ENCODE peak calls at places on chromosome 3, in five cellular contexts. One of them, this sample, is unnamed.
A peak's percentile ranks its signal among the peaks of the same experiment; 100 is the strongest.

GRCh38 chr3:72485649-72486048 is 362.6 kb downstream of the SHQ1 start:
- DNase-seq in ovary: no peak
- DNase-seq in NCI-H1436 treated with DMSO at 0.1 percent for 48 hours: no peak
- DNase-seq in fibroblast of lung: no peak
- DNase-seq in neuronal stem cell: no peak
- DNase-seq in this sample: no peak

GRCh38 chr3:42513521-42513920 is 11.1 kb downstream of the VIPR1 start:
- DNase-seq in neuronal stem cell: no peak
- DNase-seq in ovary: no peak
- DNase-seq in NCI-H1436 treated with DMSO at 0.1 percent for 48 hours: no peak
- DNase-seq in fibroblast of lung: no peak
- DNase-seq in this sample: no peak

GRCh38 chr3:112654492-112654891 is 13.5 kb upstream of the CCDC80 start:
- DNase-seq in neuronal stem cell: no peak
- DNase-seq in NCI-H1436 treated with DMSO at 0.1 percent for 48 hours: no peak
- DNase-seq in fibroblast of lung: no peak
- DNase-seq in ovary: no peak
- DNase-seq in this sample: no peak

GRCh38 chr3:45499529-45499928 is 95.0 kb upstream of the LIMD1 start:
- DNase-seq in neuronal stem cell: no peak
- DNase-seq in fibroblast of lung: peak; percentile 79
- DNase-seq in NCI-H1436 treated with DMSO at 0.1 percent for 48 hours: no peak
- DNase-seq in ovary: no peak
- DNase-seq in this sample: peak; percentile 16

GRCh38 chr3:8571256-8571655 is 69.6 kb downstream of the LMCD1 start:
- DNase-seq in NCI-H1436 treated with DMSO at 0.1 percent for 48 hours: no peak
- DNase-seq in fibroblast of lung: no peak
- DNase-seq in neuronal stem cell: no peak
- DNase-seq in ovary: no peak
- DNase-seq in this sample: no peak

GRCh38 chr3:53161345-53161819 is 373 bp downstream of the PRKCD start:
- DNase-seq in ovary: peak; percentile 33
- DNase-seq in NCI-H1436 treated with DMSO at 0.1 percent for 48 hours: no peak
- DNase-seq in fibroblast of lung: no peak
- DNase-seq in neuronal stem cell: no peak
- DNase-seq in this sample: no peak

GRCh38 chr3:34146596-34146995 is 348.2 kb downstream of the PDCD6IP start:
- DNase-seq in fibroblast of lung: no peak
- DNase-seq in NCI-H1436 treated with DMSO at 0.1 percent for 48 hours: no peak
- DNase-seq in ovary: no peak
- DNase-seq in neuronal stem cell: no peak
- DNase-seq in this sample: no peak

GRCh38 chr3:39106281-39107055 is 959 bp downstream of the GORASP1 start:
- DNase-seq in neuronal stem cell: no peak
- DNase-seq in ovary: peak; percentile 37
- DNase-seq in fibroblast of lung: peak; percentile 30
- DNase-seq in NCI-H1436 treated with DMSO at 0.1 percent for 48 hours: no peak
- DNase-seq in this sample: no peak

GRCh38 chr3:78507196-78507984 is 1260.4 kb downstream of the ROBO1 start:
- DNase-seq in ovary: no peak
- DNase-seq in neuronal stem cell: no peak
- DNase-seq in fibroblast of lung: no peak
- DNase-seq in NCI-H1436 treated with DMSO at 0.1 percent for 48 hours: no peak
- DNase-seq in this sample: no peak

GRCh38 chr3:64732570-64732969 is 44.8 kb upstream of the ADAMTS9 start:
- DNase-seq in fibroblast of lung: peak; percentile 49
- DNase-seq in neuronal stem cell: no peak
- DNase-seq in NCI-H1436 treated with DMSO at 0.1 percent for 48 hours: no peak
- DNase-seq in ovary: no peak
- DNase-seq in this sample: peak; percentile 4

GRCh38 chr3:4999626-5000184 is 20.5 kb downstream of the BHLHE40 start:
- DNase-seq in fibroblast of lung: no peak
- DNase-seq in NCI-H1436 treated with DMSO at 0.1 percent for 48 hours: no peak
- DNase-seq in neuronal stem cell: no peak
- DNase-seq in ovary: no peak
- DNase-seq in this sample: no peak

GRCh38 chr3:17033516-17034168 is 148.9 kb downstream of the PLCL2 start:
- DNase-seq in fibroblast of lung: peak; percentile 9
- DNase-seq in neuronal stem cell: no peak
- DNase-seq in ovary: no peak
- DNase-seq in NCI-H1436 treated with DMSO at 0.1 percent for 48 hours: no peak
- DNase-seq in this sample: no peak

GRCh38 chr3:46059432-46059831 is 32.1 kb upstream of the XCR1 start:
- DNase-seq in NCI-H1436 treated with DMSO at 0.1 percent for 48 hours: no peak
- DNase-seq in fibroblast of lung: no peak
- DNase-seq in ovary: no peak
- DNase-seq in neuronal stem cell: no peak
- DNase-seq in this sample: no peak

GRCh38 chr3:57889807-57890206 is 118.4 kb upstream of the FLNB start:
- DNase-seq in fibroblast of lung: peak; percentile 59
- DNase-seq in NCI-H1436 treated with DMSO at 0.1 percent for 48 hours: no peak
- DNase-seq in ovary: no peak
- DNase-seq in neuronal stem cell: no peak
- DNase-seq in this sample: no peak

GRCh38 chr3:6467186-6467585 is 393.7 kb upstream of the GRM7 start:
- DNase-seq in neuronal stem cell: no peak
- DNase-seq in ovary: no peak
- DNase-seq in NCI-H1436 treated with DMSO at 0.1 percent for 48 hours: no peak
- DNase-seq in fibroblast of lung: no peak
- DNase-seq in this sample: no peak

GRCh38 chr3:9036327-9037112 is 73.2 kb upstream of the RAD18 start:
- DNase-seq in neuronal stem cell: no peak
- DNase-seq in NCI-H1436 treated with DMSO at 0.1 percent for 48 hours: no peak
- DNase-seq in fibroblast of lung: peak; percentile 93
- DNase-seq in ovary: peak; percentile 89
- DNase-seq in this sample: peak; percentile 40

GRCh38 chr3:139222100-139222657 is 121.6 kb upstream of the MRPS22 start:
- DNase-seq in ovary: no peak
- DNase-seq in neuronal stem cell: no peak
- DNase-seq in NCI-H1436 treated with DMSO at 0.1 percent for 48 hours: no peak
- DNase-seq in fibroblast of lung: no peak
- DNase-seq in this sample: no peak

GRCh38 chr3:1091276-1091675 is 1.5 kb upstream of the CNTN6 start:
- DNase-seq in ovary: no peak
- DNase-seq in fibroblast of lung: no peak
- DNase-seq in neuronal stem cell: no peak
- DNase-seq in NCI-H1436 treated with DMSO at 0.1 percent for 48 hours: no peak
- DNase-seq in this sample: no peak

GRCh38 chr3:147843331-147843730 is 434.2 kb downstream of the ZIC1 start:
- DNase-seq in neuronal stem cell: no peak
- DNase-seq in NCI-H1436 treated with DMSO at 0.1 percent for 48 hours: no peak
- DNase-seq in ovary: no peak
- DNase-seq in fibroblast of lung: no peak
- DNase-seq in this sample: no peak

GRCh38 chr3:186213946-186214345 is 105.1 kb upstream of the ETV5 start:
- DNase-seq in NCI-H1436 treated with DMSO at 0.1 percent for 48 hours: no peak
- DNase-seq in ovary: no peak
- DNase-seq in fibroblast of lung: no peak
- DNase-seq in neuronal stem cell: no peak
- DNase-seq in this sample: no peak

GRCh38 chr3:122555275-122556071 is 8.6 kb downstream of the PARP9 start:
- DNase-seq in fibroblast of lung: no peak
- DNase-seq in ovary: no peak
- DNase-seq in neuronal stem cell: no peak
- DNase-seq in NCI-H1436 treated with DMSO at 0.1 percent for 48 hours: no peak
- DNase-seq in this sample: no peak

GRCh38 chr3:184008161-184008560 is 9.5 kb downstream of the ABCC5 start:
- DNase-seq in neuronal stem cell: no peak
- DNase-seq in fibroblast of lung: no peak
- DNase-seq in ovary: no peak
- DNase-seq in NCI-H1436 treated with DMSO at 0.1 percent for 48 hours: no peak
- DNase-seq in this sample: no peak

GRCh38 chr3:15206662-15207576 is 873 bp downstream of the CAPN7 start:
- DNase-seq in NCI-H1436 treated with DMSO at 0.1 percent for 48 hours: no peak
- DNase-seq in neuronal stem cell: peak; percentile 17
- DNase-seq in ovary: peak; percentile 20
- DNase-seq in fibroblast of lung: peak; percentile 47
- DNase-seq in this sample: no peak

GRCh38 chr3:105253225-105253624 is 113.5 kb upstream of the ALCAM start:
- DNase-seq in ovary: no peak
- DNase-seq in NCI-H1436 treated with DMSO at 0.1 percent for 48 hours: peak; percentile 73
- DNase-seq in neuronal stem cell: peak; percentile 40
- DNase-seq in fibroblast of lung: no peak
- DNase-seq in this sample: no peak

GRCh38 chr3:6249679-6250078 is 611.2 kb upstream of the GRM7 start:
- DNase-seq in neuronal stem cell: no peak
- DNase-seq in fibroblast of lung: no peak
- DNase-seq in NCI-H1436 treated with DMSO at 0.1 percent for 48 hours: no peak
- DNase-seq in ovary: no peak
- DNase-seq in this sample: no peak

GRCh38 chr3:189586941-189587687 is 44.1 kb upstream of the TP63 start:
- DNase-seq in neuronal stem cell: no peak
- DNase-seq in fibroblast of lung: no peak
- DNase-seq in ovary: no peak
- DNase-seq in NCI-H1436 treated with DMSO at 0.1 percent for 48 hours: no peak
- DNase-seq in this sample: no peak